ENCODE peak calls at places on chromosomes 3 and 15, in five cellular contexts. Z, C, H, V and T are unnamed samples.

GRCh38 chr3:60431599-60431958 is 819.7 kb downstream of the FHIT start:
- DNase-seq in Z (peak), C (no peak), H (peak), V (no peak), T (peak)

GRCh38 chr3:126781889-126782491 is 78.0 kb downstream of the CHCHD6 start:
- DNase-seq in Z (no peak), C (no peak), H (peak), V (no peak), T (peak)

GRCh38 chr15:60744826-60745225 is 265.9 kb upstream of the ICE2 start:
- DNase-seq in Z (no peak), C (no peak), H (no peak), V (no peak), T (no peak)

GRCh38 chr15:35980719-35981118 is 434.8 kb upstream of the DPH6 start:
- DNase-seq in Z (no peak), C (no peak), H (peak), V (no peak), T (no peak)

GRCh38 chr3:43997788-43998373 is 243.8 kb upstream of the TOPAZ1 start:
- DNase-seq in Z (peak), C (no peak), H (peak), V (peak), T (no peak)

GRCh38 chr15:85825719-85826118 is 31.0 kb upstream of the KLHL25 start:
- DNase-seq in Z (peak), C (no peak), H (no peak), V (no peak), T (no peak)

GRCh38 chr3:189797103-189797850 is 166.1 kb downstream of the TP63 start:
- DNase-seq in Z (no peak), C (no peak), H (no peak), V (no peak), T (no peak)

GRCh38 chr3:47874913-47875312 is 72.0 kb downstream of the DHX30 start:
- DNase-seq in Z (peak), C (no peak), H (no peak), V (no peak), T (no peak)

GRCh38 chr3:151468284-151468917 is 7.5 kb upstream of the IGSF10 start:
- DNase-seq in Z (peak), C (peak), H (peak), V (peak), T (peak)

GRCh38 chr15:80210612-80211554 is 41.1 kb downstream of the CTXND1 start:
- DNase-seq in Z (no peak), C (no peak), H (no peak), V (peak), T (no peak)

GRCh38 chr15:35450492-35450891 is 95.5 kb downstream of the DPH6 start:
- DNase-seq in Z (no peak), C (no peak), H (peak), V (no peak), T (no peak)

GRCh38 chr15:45376967-45377629 is 1.2 kb downstream of the GATM start:
- DNase-seq in Z (no peak), C (no peak), H (no peak), V (no peak), T (no peak)

GRCh38 chr15:60093273-60094067 is 89.4 kb downstream of the FOXB1 start:
- DNase-seq in Z (no peak), C (no peak), H (no peak), V (no peak), T (no peak)

GRCh38 chr3:196471551-196471950 is 32.0 kb downstream of the RNF168 start:
- DNase-seq in Z (no peak), C (no peak), H (peak), V (no peak), T (no peak)

GRCh38 chr15:39756806-39757522 is 25.7 kb downstream of the FSIP1 start:
- DNase-seq in Z (no peak), C (peak), H (peak), V (no peak), T (peak)

GRCh38 chr3:150317469-150317868 is 90.6 kb upstream of the TSC22D2 start:
- DNase-seq in Z (no peak), C (no peak), H (no peak), V (no peak), T (no peak)

GRCh38 chr3:139299261-139300132 is 44.3 kb upstream of the MRPS22 start:
- DNase-seq in Z (peak), C (no peak), H (peak), V (no peak), T (no peak)

GRCh38 chr3:129050556-129051295 is 9.9 kb upstream of the GP9 start:
- DNase-seq in Z (peak), C (no peak), H (no peak), V (no peak), T (no peak)

GRCh38 chr3:14783480-14784086 is 35.2 kb upstream of the FGD5 start:
- DNase-seq in Z (peak), C (no peak), H (no peak), V (no peak), T (no peak)

GRCh38 chr3:12884790-12885584 is 43.6 kb upstream of the RPL32 start:
- DNase-seq in Z (no peak), C (no peak), H (no peak), V (no peak), T (no peak)

GRCh38 chr3:18369561-18370185 is 55.5 kb downstream of the SATB1 start:
- DNase-seq in Z (no peak), C (no peak), H (no peak), V (no peak), T (no peak)